ENCODE peak calls at places on chromosome 6, in seven cellular contexts. F is RWPE1; H is fibroblast of lung; A is activated CD8-positive, alpha-beta memory T cell treated with anti-CD3 and anti-CD28 coated beads for 1 hour; U is IMR-90; R is germinal center; N is omental fat pad. W is an unnamed sample.

GRCh38 chr6:125953502-125953875 is 3.1 kb upstream of the HINT3 start:
- DNase-seq in F (no peak), H (no peak), A (no peak), U (no peak), R (no peak), N (no peak), W (no peak)

GRCh38 chr6:154154389-154154967 is 115.4 kb downstream of the OPRM1 start:
- DNase-seq in F (peak; percentile 5), H (peak; percentile 59), A (peak; percentile 42), U (peak; percentile 80), R (peak; percentile 6), N (peak; percentile 51), W (no peak)

GRCh38 chr6:33886673-33887144 is 82.9 kb upstream of the MLN start:
- DNase-seq in F (peak; percentile 28), H (peak; percentile 38), A (no peak), U (peak; percentile 41), R (no peak), N (no peak), W (peak; percentile 71)

GRCh38 chr6:106102034-106102433 is 15.9 kb downstream of the PRDM1 start:
- DNase-seq in F (no peak), H (no peak), A (no peak), U (no peak), R (no peak), N (no peak), W (no peak)

GRCh38 chr6:113475392-113475791 is 381.8 kb upstream of the MARCKS start:
- DNase-seq in F (no peak), H (no peak), A (no peak), U (no peak), R (no peak), N (no peak), W (no peak)

GRCh38 chr6:119129968-119130484 is 51.6 kb upstream of the FAM184A start:
- DNase-seq in F (peak; percentile 69), H (peak; percentile 77), A (no peak), U (peak; percentile 76), R (no peak), N (no peak), W (no peak)

GRCh38 chr6:90087103-90087833 is 193.0 kb downstream of the GJA10 start:
- DNase-seq in F (peak; percentile 55), H (peak; percentile 91), A (no peak), U (peak; percentile 64), R (no peak), N (no peak), W (no peak)

GRCh38 chr6:150146436-150146835 is 3.6 kb downstream of the PPP1R14C start:
- DNase-seq in F (no peak), H (no peak), A (no peak), U (no peak), R (no peak), N (no peak), W (no peak)

GRCh38 chr6:137571854-137572253 is 77.7 kb upstream of the OLIG3 start:
- DNase-seq in F (peak; percentile 30), H (peak; percentile 3), A (peak; percentile 51), U (peak; percentile 13), R (peak; percentile 60), N (peak; percentile 27), W (no peak)

GRCh38 chr6:166465671-166466087 is 82.9 kb upstream of the MPC1 start:
- DNase-seq in F (no peak), H (peak; percentile 53), A (no peak), U (peak; percentile 32), R (no peak), N (no peak), W (no peak)

GRCh38 chr6:118894425-118895240 is 681 bp downstream of the ASF1A start:
- DNase-seq in F (peak; percentile 35), H (peak; percentile 65), A (peak; percentile 38), U (peak; percentile 66), R (peak; percentile 80), N (no peak), W (peak; percentile 6)

GRCh38 chr6:19408331-19408730 is 428.8 kb upstream of the ID4 start:
- DNase-seq in F (no peak), H (peak; percentile 52), A (no peak), U (no peak), R (no peak), N (no peak), W (no peak)

GRCh38 chr6:18302561-18303439 is 38.5 kb upstream of the DEK start:
- DNase-seq in F (no peak), H (no peak), A (no peak), U (peak; percentile 12), R (no peak), N (no peak), W (no peak)

GRCh38 chr6:132054525-132054924 is 103.4 kb upstream of the CCN2 start:
- DNase-seq in F (peak; percentile 44), H (peak; percentile 81), A (no peak), U (peak; percentile 90), R (no peak), N (no peak), W (no peak)

GRCh38 chr6:48318670-48319069 is 207.7 kb upstream of the PTCHD4 start:
- DNase-seq in F (no peak), H (no peak), A (no peak), U (peak; percentile 78), R (no peak), N (no peak), W (no peak)

GRCh38 chr6:62286470-62286843 is 432 bp upstream of the KHDRBS2 start:
- DNase-seq in F (no peak), H (no peak), A (no peak), U (no peak), R (no peak), N (no peak), W (no peak)

GRCh38 chr6:15086273-15087158 is 159.4 kb upstream of the JARID2 start:
- DNase-seq in F (no peak), H (no peak), A (no peak), U (no peak), R (no peak), N (no peak), W (no peak)

GRCh38 chr6:27517928-27518787 is 45.3 kb upstream of the ZNF184 start:
- DNase-seq in F (no peak), H (no peak), A (no peak), U (no peak), R (no peak), N (no peak), W (no peak)

GRCh38 chr6:36430351-36430750 is 12.3 kb downstream of the PXT1 start:
- DNase-seq in F (no peak), H (peak; percentile 70), A (no peak), U (peak; percentile 67), R (no peak), N (no peak), W (no peak)

GRCh38 chr6:134177753-134178229 is 125.4 kb upstream of the SLC2A12 start:
- DNase-seq in F (no peak), H (peak; percentile 56), A (no peak), U (peak; percentile 69), R (no peak), N (no peak), W (no peak)

GRCh38 chr6:158686311-158686710 is 36.5 kb downstream of the SYTL3 start:
- DNase-seq in F (no peak), H (no peak), A (no peak), U (no peak), R (no peak), N (no peak), W (no peak)

GRCh38 chr6:44650947-44651346 is 263.4 kb downstream of the CDC5L start:
- DNase-seq in F (no peak), H (peak; percentile 83), A (no peak), U (peak; percentile 33), R (no peak), N (no peak), W (peak; percentile 69)

GRCh38 chr6:113530769-113531168 is 326.4 kb upstream of the MARCKS start:
- DNase-seq in F (peak; percentile 64), H (peak; percentile 84), A (no peak), U (peak; percentile 92), R (no peak), N (no peak), W (peak; percentile 47)

GRCh38 chr6:150391890-150392289 is 23.1 kb downstream of the IYD start:
- DNase-seq in F (no peak), H (no peak), A (no peak), U (no peak), R (no peak), N (no peak), W (no peak)

GRCh38 chr6:121413831-121414368 is 21.5 kb upstream of the GJA1 start:
- DNase-seq in F (no peak), H (peak; percentile 57), A (no peak), U (no peak), R (no peak), N (no peak), W (no peak)

GRCh38 chr6:138691595-138692057 is 81.9 kb upstream of the CCDC28A start:
- DNase-seq in F (peak; percentile 43), H (peak; percentile 91), A (no peak), U (peak; percentile 77), R (no peak), N (no peak), W (peak; percentile 11)

GRCh38 chr6:42449917-42450313 is 1.8 kb downstream of the TRERF1 start:
- DNase-seq in F (no peak), H (peak; percentile 28), A (no peak), U (peak; percentile 38), R (no peak), N (no peak), W (no peak)

GRCh38 chr6:9116026-9116425 is 680.7 kb upstream of the SLC35B3 start:
- DNase-seq in F (no peak), H (peak; percentile 75), A (no peak), U (peak; percentile 79), R (no peak), N (no peak), W (no peak)

GRCh38 chr6:11656486-11656885 is 118.9 kb downstream of the TMEM170B start:
- DNase-seq in F (no peak), H (no peak), A (no peak), U (no peak), R (no peak), N (no peak), W (no peak)

GRCh38 chr6:42978487-42978792 is 541 bp downstream of the PEX6 start:
- DNase-seq in F (peak; percentile 38), H (peak; percentile 16), A (no peak), U (no peak), R (peak; percentile 22), N (no peak), W (no peak)

GRCh38 chr6:842141-842540 is 149.2 kb upstream of the EXOC2 start:
- DNase-seq in F (no peak), H (no peak), A (no peak), U (no peak), R (no peak), N (no peak), W (no peak)

GRCh38 chr6:154039231-154039842 is at the start of gene OPRM1:
- DNase-seq in F (peak; percentile 43), H (peak; percentile 27), A (no peak), U (no peak), R (no peak), N (no peak), W (no peak)

GRCh38 chr6:101830501-101831031 is 437.1 kb downstream of the GRIK2 start:
- DNase-seq in F (no peak), H (peak; percentile 86), A (no peak), U (peak; percentile 24), R (no peak), N (no peak), W (no peak)

W was measured in H54.